ENCODE peak calls at places on chromosomes 6 and 20, in ten cellular contexts. One of them, this sample, is unnamed.

GRCh38 chr6:41581381-41581991 is 35.3 kb downstream of the FOXP4 start:
- DNase-seq in stomach: no peak
- DNase-seq in NCI-H2081: no peak
- DNase-seq in amniotic epithelial cell: peak; percentile 84
- DNase-seq in dermis blood vessel endothelial cell: peak; percentile 87
- DNase-seq in SIG-M5: no peak
- DNase-seq in LHCN-M2: peak; percentile 97
- DNase-seq in AML-193: no peak
- DNase-seq in MCF 10A: peak; percentile 87
- DNase-seq in uterus: peak; percentile 35
- DNase-seq in this sample: peak; percentile 94

GRCh38 chr6:112701201-112701600 is 354.1 kb downstream of the RFPL4B start:
- DNase-seq in stomach: no peak
- DNase-seq in NCI-H2081: no peak
- DNase-seq in amniotic epithelial cell: peak; percentile 77
- DNase-seq in dermis blood vessel endothelial cell: peak; percentile 67
- DNase-seq in SIG-M5: no peak
- DNase-seq in LHCN-M2: peak; percentile 77
- DNase-seq in AML-193: no peak
- DNase-seq in MCF 10A: peak; percentile 64
- DNase-seq in uterus: no peak
- DNase-seq in this sample: peak; percentile 93

GRCh38 chr20:35556871-35557270 is 15.0 kb downstream of the ERGIC3 start:
- DNase-seq in stomach: no peak
- DNase-seq in NCI-H2081: no peak
- DNase-seq in amniotic epithelial cell: no peak
- DNase-seq in dermis blood vessel endothelial cell: no peak
- DNase-seq in SIG-M5: no peak
- DNase-seq in LHCN-M2: no peak
- DNase-seq in AML-193: no peak
- DNase-seq in MCF 10A: no peak
- DNase-seq in uterus: no peak
- DNase-seq in this sample: no peak

GRCh38 chr6:15741405-15741804 is 78.6 kb upstream of the DTNBP1 start:
- DNase-seq in stomach: no peak
- DNase-seq in NCI-H2081: no peak
- DNase-seq in amniotic epithelial cell: no peak
- DNase-seq in dermis blood vessel endothelial cell: no peak
- DNase-seq in SIG-M5: no peak
- DNase-seq in LHCN-M2: no peak
- DNase-seq in AML-193: no peak
- DNase-seq in MCF 10A: no peak
- DNase-seq in uterus: no peak
- DNase-seq in this sample: no peak

GRCh38 chr20:55515831-55516230 is 489.5 kb downstream of the CBLN4 start:
- DNase-seq in stomach: no peak
- DNase-seq in NCI-H2081: no peak
- DNase-seq in amniotic epithelial cell: no peak
- DNase-seq in dermis blood vessel endothelial cell: no peak
- DNase-seq in SIG-M5: no peak
- DNase-seq in LHCN-M2: no peak
- DNase-seq in AML-193: no peak
- DNase-seq in MCF 10A: peak; percentile 3
- DNase-seq in uterus: no peak
- DNase-seq in this sample: no peak

GRCh38 chr20:50271674-50272412 is 81.2 kb downstream of the CEBPB start:
- DNase-seq in stomach: no peak
- DNase-seq in NCI-H2081: no peak
- DNase-seq in amniotic epithelial cell: no peak
- DNase-seq in dermis blood vessel endothelial cell: no peak
- DNase-seq in SIG-M5: no peak
- DNase-seq in LHCN-M2: no peak
- DNase-seq in AML-193: no peak
- DNase-seq in MCF 10A: no peak
- DNase-seq in uterus: no peak
- DNase-seq in this sample: no peak

GRCh38 chr6:32139590-32139989 is 9.5 kb upstream of the FKBPL start:
- DNase-seq in stomach: no peak
- DNase-seq in NCI-H2081: no peak
- DNase-seq in amniotic epithelial cell: no peak
- DNase-seq in dermis blood vessel endothelial cell: no peak
- DNase-seq in SIG-M5: no peak
- DNase-seq in LHCN-M2: no peak
- DNase-seq in AML-193: no peak
- DNase-seq in MCF 10A: no peak
- DNase-seq in uterus: no peak
- DNase-seq in this sample: no peak

GRCh38 chr6:158213925-158214674 is 46.0 kb downstream of the GTF2H5 start:
- DNase-seq in stomach: peak; percentile 68
- DNase-seq in NCI-H2081: peak; percentile 52
- DNase-seq in amniotic epithelial cell: peak; percentile 82
- DNase-seq in dermis blood vessel endothelial cell: peak; percentile 90
- DNase-seq in SIG-M5: no peak
- DNase-seq in LHCN-M2: peak; percentile 82
- DNase-seq in AML-193: peak; percentile 79
- DNase-seq in MCF 10A: peak; percentile 80
- DNase-seq in uterus: peak; percentile 43
- DNase-seq in this sample: peak; percentile 89

GRCh38 chr6:83474309-83474708 is 38.0 kb upstream of the PRSS35 start:
- DNase-seq in stomach: no peak
- DNase-seq in NCI-H2081: no peak
- DNase-seq in amniotic epithelial cell: peak; percentile 6
- DNase-seq in dermis blood vessel endothelial cell: no peak
- DNase-seq in SIG-M5: no peak
- DNase-seq in LHCN-M2: peak; percentile 74
- DNase-seq in AML-193: no peak
- DNase-seq in MCF 10A: peak; percentile 6
- DNase-seq in uterus: no peak
- DNase-seq in this sample: peak; percentile 19

GRCh38 chr20:63549679-63550282 is 2.2 kb upstream of the SRMS start:
- DNase-seq in stomach: no peak
- DNase-seq in NCI-H2081: no peak
- DNase-seq in amniotic epithelial cell: no peak
- DNase-seq in dermis blood vessel endothelial cell: no peak
- DNase-seq in SIG-M5: no peak
- DNase-seq in LHCN-M2: no peak
- DNase-seq in AML-193: no peak
- DNase-seq in MCF 10A: no peak
- DNase-seq in uterus: no peak
- DNase-seq in this sample: no peak

GRCh38 chr20:32777177-32777956 is 15.2 kb downstream of the DNMT3B start:
- DNase-seq in stomach: peak; percentile 77
- DNase-seq in NCI-H2081: no peak
- DNase-seq in amniotic epithelial cell: no peak
- DNase-seq in dermis blood vessel endothelial cell: no peak
- DNase-seq in SIG-M5: no peak
- DNase-seq in LHCN-M2: no peak
- DNase-seq in AML-193: no peak
- DNase-seq in MCF 10A: no peak
- DNase-seq in uterus: no peak
- DNase-seq in this sample: no peak

This sample was measured in SJCRH30.